ENCODE peak calls at places on chromosomes 12 and 14, in eight cellular contexts. X, Y, N, G, S, O, Q and V are unnamed samples.

GRCh38 chr12:95169368-95169767 is 47.9 kb downstream of the FGD6 start:
- DNase-seq in Q (no peak), O (peak), Y (no peak), X (peak), S (no peak), N (peak), G (peak), V (peak)

GRCh38 chr14:100887728-100888335 is 15.7 kb downstream of the RTL1 start:
- DNase-seq in G (no peak), X (no peak), S (no peak), O (no peak), N (no peak), Q (no peak), Y (no peak), V (no peak)

GRCh38 chr14:103581954-103582703 is 19.4 kb downstream of the COA8 start:
- DNase-seq in O (no peak), N (no peak), G (no peak), S (no peak), X (no peak), Q (no peak), Y (no peak), V (no peak)

GRCh38 chr14:28298156-28298555 is 468.4 kb upstream of the FOXG1 start:
- DNase-seq in G (no peak), Y (no peak), O (no peak), X (no peak), N (no peak), Q (no peak), S (no peak), V (no peak)

GRCh38 chr14:92586001-92586947 is 72.7 kb downstream of the RIN3 start:
- DNase-seq in Y (no peak), Q (no peak), X (peak), G (peak), S (no peak), O (peak), N (peak), V (peak)

GRCh38 chr12:109739747-109740693 is 26.4 kb downstream of the FAM222A start:
- DNase-seq in Y (no peak), G (no peak), N (no peak), X (no peak), S (peak), Q (no peak), O (no peak), V (no peak)

GRCh38 chr12:57750561-57751431 is 1.3 kb downstream of the CDK4 start:
- DNase-seq in O (no peak), Q (no peak), G (no peak), X (peak), N (no peak), Y (no peak), S (no peak), V (no peak)

GRCh38 chr14:65446159-65446558 is 33.6 kb downstream of the FUT8 start:
- DNase-seq in S (no peak), G (no peak), O (peak), Q (no peak), N (no peak), X (peak), Y (no peak), V (no peak)